ENCODE peak calls at places on chromosome 19, in four cellular contexts. V is SK-N-SH, N is WTC11, Y is K562. K is an unnamed sample.

GRCh38 chr19:8209111-8209964 is at the start of gene CERS4:
- DNase-seq in V (peak), N (peak), Y (peak), K (peak)

GRCh38 chr19:56144396-56144795 is 3.3 kb downstream of the ZNF444 start:
- DNase-seq in N (no peak), V (no peak), Y (no peak), K (no peak)

GRCh38 chr19:35861640-35862160 is 5.0 kb downstream of the KIRREL2 start:
- DNase-seq in Y (no peak), N (no peak), V (no peak), K (no peak)

GRCh38 chr19:53772943-53773342 is 51.2 kb downstream of the NLRP12 start:
- DNase-seq in N (peak), V (peak), Y (peak), K (no peak)

GRCh38 chr19:16897572-16898056 is 8.8 kb downstream of the F2RL3 start:
- DNase-seq in N (no peak), Y (no peak), V (no peak), K (no peak)

GRCh38 chr19:14021474-14021873 is 6.5 kb upstream of the RLN3 start:
- DNase-seq in V (no peak), Y (peak), N (peak), K (peak)

GRCh38 chr19:2982983-2983350 is 5.6 kb downstream of the TLE6 start:
- DNase-seq in N (no peak), Y (no peak), V (peak), K (no peak)

GRCh38 chr19:39986643-39987042 is 10.2 kb upstream of the ZNF546 start:
- DNase-seq in N (no peak), V (no peak), Y (no peak), K (no peak)

GRCh38 chr19:31353826-31354225 is 4.6 kb upstream of the TSHZ3 start:
- DNase-seq in V (no peak), N (peak), Y (no peak), K (no peak)

GRCh38 chr19:30350995-30351394 is 21.2 kb upstream of the ZNF536 start:
- DNase-seq in Y (no peak), N (no peak), V (no peak), K (no peak)

GRCh38 chr19:16397791-16398529 is 73.3 kb downstream of the KLF2 start:
- DNase-seq in Y (no peak), N (no peak), V (no peak), K (no peak)

GRCh38 chr19:33212024-33212772 is 13.5 kb downstream of the SLC7A10 start:
- DNase-seq in Y (no peak), V (peak), N (no peak), K (no peak)

GRCh38 chr19:19822148-19822429 is 539 bp upstream of the ZNF506 start:
- DNase-seq in N (no peak), V (peak), Y (no peak), K (no peak)

GRCh38 chr19:35392742-35393350 is 22.0 kb downstream of the GPR42 start:
- DNase-seq in N (no peak), V (no peak), Y (no peak), K (no peak)

GRCh38 chr19:2290441-2291184 is 8.6 kb upstream of the PEAK3 start:
- DNase-seq in V (no peak), N (peak), Y (no peak), K (peak)

GRCh38 chr19:1813197-1813836 is 1.2 kb upstream of the ATP8B3 start:
- DNase-seq in N (no peak), Y (no peak), V (no peak), K (no peak)

GRCh38 chr19:3725640-3726310 is 17.6 kb downstream of the TJP3 start:
- DNase-seq in Y (peak), V (peak), N (peak), K (peak)

GRCh38 chr19:30047355-30047895 is 105.4 kb downstream of the URI1 start:
- DNase-seq in N (no peak), V (no peak), Y (no peak), K (no peak)

GRCh38 chr19:14118165-14119051 is 846 bp upstream of the PRKACA start:
- DNase-seq in Y (no peak), V (peak), N (no peak), K (peak)

GRCh38 chr19:38891791-38892190 is 7.6 kb downstream of the SIRT2 start:
- DNase-seq in N (no peak), V (no peak), Y (no peak), K (no peak)

GRCh38 chr19:55133639-55134444 is 15.2 kb downstream of the TNNT1 start:
- DNase-seq in N (no peak), V (no peak), Y (peak), K (no peak)

GRCh38 chr19:52494518-52494917 is 33.0 kb upstream of the ZNF808 start:
- DNase-seq in V (no peak), N (no peak), Y (no peak), K (no peak)

GRCh38 chr19:32330149-32330548 is 15.3 kb upstream of the ZNF507 start:
- DNase-seq in Y (no peak), N (no peak), V (no peak), K (no peak)

GRCh38 chr19:29255912-29256311 is 43.0 kb upstream of the UQCRFS1 start:
- DNase-seq in Y (no peak), V (no peak), N (no peak), K (no peak)

GRCh38 chr19:41626877-41627276 is at the start of gene CEACAM4:
- DNase-seq in N (no peak), Y (no peak), V (no peak), K (no peak)

GRCh38 chr19:15536350-15536749 is 28.0 kb downstream of the CYP4F22 start:
- DNase-seq in V (no peak), N (no peak), Y (no peak), K (no peak)

GRCh38 chr19:38975861-38976271 is 324 bp upstream of the FBXO17 start:
- DNase-seq in N (peak), V (no peak), Y (no peak), K (no peak)

GRCh38 chr19:57239982-57240310 is 486 bp upstream of the ZNF805 start:
- DNase-seq in N (no peak), Y (no peak), V (no peak), K (no peak)

GRCh38 chr19:411723-412355 is 2.9 kb upstream of the C2CD4C start:
- DNase-seq in V (no peak), N (no peak), Y (no peak), K (no peak)

GRCh38 chr19:4352701-4353121 is 9.3 kb downstream of the MPND start:
- DNase-seq in V (peak), N (peak), Y (peak), K (peak)

GRCh38 chr19:4624301-4624700 is 15.0 kb upstream of the TNFAIP8L1 start:
- DNase-seq in Y (no peak), V (no peak), N (no peak), K (no peak)

GRCh38 chr19:35858311-35858710 is 1.6 kb downstream of the KIRREL2 start:
- DNase-seq in N (no peak), Y (no peak), V (no peak), K (no peak)

GRCh38 chr19:3509566-3509989 is 3.5 kb downstream of the FZR1 start:
- DNase-seq in V (no peak), Y (no peak), N (no peak), K (no peak)

GRCh38 chr19:51810228-51810627 is 15.3 kb downstream of the FPR3 start:
- DNase-seq in V (no peak), Y (no peak), N (no peak), K (no peak)

GRCh38 chr19:1956868-1957492 is 16.0 kb downstream of the CSNK1G2 start:
- DNase-seq in N (peak), Y (no peak), V (no peak), K (peak)

GRCh38 chr19:861756-862528 is 2.5 kb downstream of the CFD start:
- DNase-seq in V (peak), Y (peak), N (peak), K (peak)

DNA sequence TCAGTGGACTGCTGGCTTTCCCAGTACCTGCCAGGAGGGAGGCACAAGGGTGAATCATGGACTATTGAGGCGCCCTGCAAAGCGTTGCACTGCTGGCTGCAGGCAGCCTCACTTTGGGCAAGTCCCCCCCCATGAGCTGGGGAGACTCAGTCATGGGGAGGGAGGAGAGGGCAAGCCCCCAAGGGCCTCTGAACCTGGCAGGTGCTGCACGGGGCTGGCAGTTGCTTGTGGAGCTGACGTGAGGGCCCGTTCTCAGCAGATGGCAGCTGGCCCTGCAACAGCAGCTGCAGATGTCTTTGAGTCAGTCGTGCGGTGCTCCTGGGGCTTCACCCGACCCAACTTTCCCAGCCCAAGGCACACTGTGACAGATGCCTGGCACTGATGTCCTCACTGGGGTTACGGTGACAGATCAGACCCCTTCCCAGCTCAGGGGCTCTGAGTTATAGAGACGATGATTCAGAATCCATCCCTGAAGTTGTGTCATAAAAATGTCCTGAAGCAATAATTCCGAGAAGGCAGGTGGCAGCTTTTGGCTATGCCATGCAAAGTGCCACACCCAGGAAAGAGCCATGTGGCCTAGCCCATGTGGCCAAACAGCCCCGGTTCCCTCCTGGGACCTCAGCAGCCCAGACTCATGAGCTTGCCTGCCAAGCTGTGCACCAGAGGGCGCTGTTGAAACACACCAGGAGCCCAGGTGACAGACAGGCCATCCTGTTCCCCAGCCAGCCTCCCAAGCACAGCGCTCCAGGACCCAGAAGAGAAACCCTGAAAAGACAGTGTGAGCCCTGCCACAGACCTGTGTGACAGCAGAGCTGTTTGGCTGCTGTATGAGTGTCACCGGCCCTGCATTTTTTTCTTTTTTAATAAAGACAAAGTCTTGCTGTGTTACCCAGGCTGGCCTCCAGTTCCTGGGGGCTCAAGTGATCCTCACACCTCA is 53.6 kb upstream of the LDLR start:
- DNase-seq in N (peak), Y (peak), V (peak), K (peak)
- TF ChIP-seq TEAD4 in N (no peak), Y (no peak), V (no peak), K (no peak)

DNA sequence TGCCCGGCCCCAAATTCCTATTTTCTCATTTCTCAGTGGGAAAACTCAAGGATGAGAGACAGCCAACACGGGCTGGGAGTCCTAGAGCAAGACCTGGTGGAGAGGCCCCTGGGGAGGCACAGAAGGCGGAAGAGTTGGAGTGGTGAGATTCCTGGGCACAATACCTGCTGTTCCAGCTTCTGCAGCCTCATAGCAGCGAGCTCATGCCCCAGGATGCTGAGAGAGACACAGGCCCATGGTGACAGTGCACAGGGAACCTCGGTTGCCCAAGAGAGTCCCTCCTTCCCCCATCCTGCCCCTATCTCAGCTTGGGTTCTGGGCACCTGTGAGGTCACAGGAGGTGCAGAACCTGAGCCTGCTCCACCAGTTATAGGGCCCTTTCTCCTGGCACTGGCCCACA is 1.4 kb downstream of the TULP2 start:
- DNase-seq in N (no peak), V (no peak), Y (no peak), K (no peak)
- TF ChIP-seq TEAD4 in N (no peak), V (no peak), Y (no peak), K (no peak)

GRCh38 chr19:45705710-45706415 is 13.4 kb downstream of the QPCTL start:
- DNase-seq in Y (no peak), N (no peak), V (no peak), K (no peak)
- TF ChIP-seq TEAD4 in Y (no peak), N (no peak), V (no peak), K (no peak)

DNA sequence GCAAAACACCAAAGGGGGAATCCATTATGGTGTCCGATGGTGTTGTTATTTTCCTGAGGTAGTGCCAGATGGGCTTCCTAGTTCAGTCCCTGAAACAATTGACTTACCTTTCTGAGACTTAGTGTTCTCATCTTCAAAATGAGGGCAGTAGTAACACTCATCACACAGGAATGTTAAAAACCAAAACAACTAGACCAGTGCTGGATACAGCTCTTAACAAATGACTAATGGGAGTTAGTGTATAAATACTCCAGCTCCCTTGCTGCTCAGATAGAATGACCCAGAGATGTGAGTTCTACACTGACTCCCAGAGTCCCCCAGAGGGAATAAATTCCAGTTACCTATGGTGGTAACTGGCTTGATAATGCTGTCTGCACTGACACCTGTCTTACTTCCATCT is 49.9 kb downstream of the MBD3L2B start:
- DNase-seq in Y (no peak), N (no peak), V (no peak), K (no peak)
- TF ChIP-seq TEAD4 in Y (no peak), N (no peak), V (no peak), K (no peak)

DNA sequence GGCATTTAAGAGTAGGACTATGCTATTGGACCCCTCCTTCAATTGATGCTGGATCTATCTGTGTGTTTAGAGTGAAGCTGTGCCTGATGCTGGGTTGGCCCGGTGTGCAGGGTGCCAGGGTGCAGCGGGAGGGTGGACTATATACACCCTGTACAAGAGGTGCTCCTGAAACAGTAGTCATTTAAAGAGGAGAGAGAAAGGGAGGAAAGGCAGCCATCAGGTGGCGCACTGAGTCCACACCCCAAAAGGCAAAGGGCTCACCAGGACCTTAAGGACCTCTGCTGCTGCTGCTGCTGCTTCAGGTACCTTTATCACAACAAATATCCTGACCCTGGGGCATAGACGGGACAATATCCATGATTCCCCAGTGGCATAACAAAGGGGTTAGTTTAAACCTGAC is 39.4 kb downstream of the ZNF136 start:
- DNase-seq in V (no peak), N (peak), Y (no peak), K (peak)
- TF ChIP-seq TEAD4 in V (no peak), N (no peak), Y (no peak), K (no peak)

DNA sequence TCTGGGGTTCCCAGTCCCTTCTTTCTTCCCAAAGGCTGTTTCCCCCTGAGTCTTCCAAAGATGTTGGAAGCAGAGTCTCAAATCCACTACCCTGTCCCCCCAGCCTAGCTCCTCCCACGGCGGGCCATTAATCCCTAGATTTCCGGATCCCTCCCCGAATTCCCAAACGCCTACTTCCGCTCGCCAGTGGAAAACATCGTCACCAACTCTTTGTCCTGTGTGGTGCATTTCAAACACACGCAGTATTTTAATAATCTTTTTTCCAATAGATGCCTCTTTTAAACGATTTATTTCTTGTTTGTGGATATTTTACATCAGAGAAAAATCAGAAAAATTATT is 610 bp downstream of the ZNF791 start:
- DNase-seq in Y (peak), N (peak), V (peak), K (no peak)
- TF ChIP-seq TEAD4 in Y (no peak), N (no peak), V (no peak), K (no peak)

DNA sequence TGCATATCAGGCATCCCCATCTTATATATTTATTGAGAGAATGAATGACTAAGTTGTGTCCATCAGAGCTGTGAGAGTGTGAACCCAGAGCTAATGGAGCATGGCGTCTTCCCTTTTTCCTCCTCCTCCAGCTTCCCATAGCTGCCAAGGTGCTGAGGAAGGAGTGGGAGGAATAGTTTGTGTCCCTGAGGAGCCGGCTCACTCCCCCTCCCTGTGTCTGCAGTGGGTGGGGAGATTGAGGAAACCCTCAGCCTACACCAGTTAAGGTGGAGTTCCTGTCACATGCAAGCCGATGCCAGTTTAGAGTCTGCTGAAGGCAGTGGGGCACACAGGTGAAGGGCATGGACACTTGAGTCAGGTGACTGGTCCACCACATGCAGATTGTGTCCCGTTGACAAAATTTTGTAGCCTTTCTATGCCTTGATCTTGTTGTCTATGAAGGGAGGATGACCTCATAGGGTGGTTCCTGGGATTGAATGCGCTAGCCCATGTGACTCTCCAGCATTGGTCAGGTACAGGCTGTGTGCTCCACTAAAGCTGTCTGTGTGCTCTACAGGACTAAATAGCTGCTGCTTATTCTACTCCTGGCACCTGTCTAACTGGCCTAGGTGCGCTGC is 47.6 kb upstream of the GPI start:
- DNase-seq in N (no peak), Y (peak), V (no peak), K (no peak)
- TF ChIP-seq TEAD4 in N (no peak), Y (no peak), V (no peak), K (no peak)

GRCh38 chr19:44912854-44913253 is 1.6 kb upstream of the APOC1 start:
- DNase-seq in V (no peak), N (no peak), Y (no peak), K (no peak)
- TF ChIP-seq TEAD4 in V (no peak), N (no peak), Y (no peak), K (no peak)